ENCODE peak calls at places on chromosomes 6 and 20, in ten cellular contexts. F, G, J, I, D, U, E, R, C and A are unnamed samples.

GRCh38 chr6:44254957-44255808 is 2.1 kb downstream of the SLC35B2 start:
- DNase-seq in I (no peak), F (no peak), R (no peak), G (no peak), D (no peak), C (no peak), J (no peak), E (no peak), U (no peak), A (no peak)

GRCh38 chr6:99588618-99589289 is 17.9 kb upstream of the PRDM13 start:
- DNase-seq in G (peak; percentile 72), I (peak; percentile 78), R (peak; percentile 59), U (peak; percentile 72), D (no peak), C (peak; percentile 15), J (no peak), E (peak; percentile 78), F (no peak), A (peak; percentile 81)

GRCh38 chr6:70280462-70280861 is 22.4 kb downstream of the COL9A1 start:
- DNase-seq in E (peak; percentile 21), F (no peak), R (no peak), I (no peak), U (no peak), C (no peak), G (no peak), J (no peak), D (no peak), A (no peak)

GRCh38 chr6:29908710-29909109 is 33.6 kb upstream of the HLA-A start:
- DNase-seq in E (no peak), F (no peak), D (no peak), G (peak; percentile 17), U (no peak), C (no peak), R (no peak), J (no peak), I (no peak), A (no peak)

GRCh38 chr6:20877008-20877937 is 343.0 kb downstream of the CDKAL1 start:
- DNase-seq in F (peak; percentile 95), U (no peak), J (no peak), E (peak; percentile 40), G (peak; percentile 94), C (peak; percentile 93), D (peak; percentile 89), R (peak; percentile 93), I (peak; percentile 69), A (peak; percentile 61)

GRCh38 chr6:151576658-151577057 is 82.8 kb downstream of the CCDC170 start:
- DNase-seq in G (no peak), C (no peak), E (no peak), R (no peak), U (no peak), D (no peak), F (no peak), J (no peak), I (no peak), A (no peak)

GRCh38 chr20:64025826-64026412 is 10.1 kb upstream of the C20orf204 start:
- DNase-seq in E (no peak), F (no peak), G (no peak), I (no peak), D (no peak), R (no peak), U (no peak), J (no peak), C (no peak), A (no peak)

GRCh38 chr20:31907046-31907445 is 36.6 kb downstream of the TTLL9 start:
- DNase-seq in G (no peak), D (no peak), R (no peak), U (no peak), C (no peak), J (no peak), I (no peak), E (no peak), F (no peak), A (no peak)

GRCh38 chr6:24332306-24332705 is 25.6 kb downstream of the DCDC2 start:
- DNase-seq in R (peak; percentile 54), G (no peak), U (no peak), C (no peak), D (no peak), J (no peak), F (no peak), I (no peak), E (no peak), A (no peak)

GRCh38 chr6:10460096-10460495 is 45.2 kb upstream of the TFAP2A start:
- DNase-seq in I (no peak), J (no peak), R (no peak), G (no peak), D (peak; percentile 82), F (no peak), E (no peak), U (no peak), C (no peak), A (no peak)

DNA sequence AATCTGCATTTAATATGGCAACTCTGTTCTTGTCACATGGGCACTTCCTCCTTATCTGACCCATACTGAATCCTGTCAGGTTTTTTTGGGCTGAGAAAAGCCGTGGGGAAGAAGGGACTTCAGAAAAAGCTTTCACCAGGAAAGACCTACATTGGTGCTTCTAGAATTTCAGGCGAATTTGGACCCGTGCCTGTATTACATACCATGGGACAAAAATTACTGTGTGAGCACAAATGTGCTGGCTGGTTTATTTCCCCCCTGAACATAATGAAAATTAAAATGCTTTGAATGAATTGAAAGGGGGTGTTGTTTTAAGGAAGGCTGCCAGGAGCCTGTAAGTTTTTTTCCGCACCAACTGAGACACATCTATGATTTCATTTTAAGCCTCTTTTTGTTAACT is 29.6 kb downstream of the CAP2 start:
- DNase-seq in U (no peak), J (no peak), I (no peak), D (no peak), C (no peak), G (no peak), E (no peak), F (no peak), R (no peak), A (no peak)
- H3K4me1 ChIP-seq in U (no peaks in the 10 kb centered on the region), J (no peaks in the 10 kb centered on the region), I (peaks cover 15% of the 10 kb centered on the region), D (no peaks in the 10 kb centered on the region), C (peaks cover 13% of the 10 kb centered on the region), G (no peaks in the 10 kb centered on the region), E (no peaks in the 10 kb centered on the region), F (peaks cover 6% of the 10 kb centered on the region), R (no peaks in the 10 kb centered on the region), A (no peaks in the 10 kb centered on the region)

DNA sequence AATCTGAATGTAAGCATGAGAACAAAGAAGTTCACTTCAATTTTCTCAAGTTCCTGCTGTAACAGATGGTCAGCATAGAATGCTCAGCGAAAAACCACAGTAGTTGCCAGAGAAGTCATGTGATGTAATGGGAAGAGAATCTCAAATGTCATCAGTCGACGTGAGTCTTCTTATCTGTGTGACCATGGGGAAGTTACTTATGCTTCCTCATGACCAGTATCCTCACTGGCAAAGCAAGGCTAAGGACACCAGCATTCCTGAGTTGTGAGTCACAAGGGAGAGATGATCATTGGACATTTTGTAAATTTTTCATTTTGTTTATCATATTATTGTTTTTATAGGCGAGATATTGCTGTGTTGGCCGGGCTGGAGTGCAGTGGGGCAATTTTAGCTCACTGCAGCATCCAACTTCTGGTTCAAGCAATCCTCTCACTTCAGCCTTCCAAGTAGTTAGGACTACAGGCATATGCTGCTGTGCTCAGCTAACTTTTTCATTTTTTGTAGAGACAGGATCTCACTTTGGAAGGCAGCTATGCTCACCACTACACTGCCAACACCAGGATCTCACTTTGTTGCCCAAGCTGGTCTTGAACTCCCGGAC is 21.9 kb downstream of the SGK1 start:
- DNase-seq in I (peak; percentile 68), E (no peak), D (no peak), U (no peak), J (peak; percentile 79), R (peak; percentile 54), F (peak; percentile 12), C (peak; percentile 45), G (peak; percentile 94), A (no peak)
- TF ChIP-seq POLR2AphosphoS5 in I (no peak), E (no peak), D (no peak), U (peak; percentile 46), J (peak; percentile 49), R (no peak), F (no peak), C (no peak), G (peak; percentile 90), A (peak; percentile 19)

GRCh38 chr20:35013421-35014411 is 58.0 kb downstream of the MYH7B start:
- DNase-seq in E (no peak), I (no peak), D (no peak), F (no peak), G (no peak), R (no peak), C (no peak), U (no peak), J (no peak), A (peak; percentile 23)

GRCh38 chr20:35014537-35014936 is 58.9 kb downstream of the MYH7B start:
- DNase-seq in J (no peak), E (no peak), D (no peak), F (no peak), C (no peak), U (no peak), G (no peak), R (no peak), I (no peak), A (no peak)

GRCh38 chr20:35017099-35017835 is 61.6 kb downstream of the MYH7B start:
- DNase-seq in R (no peak), F (no peak), J (no peak), C (no peak), D (no peak), E (no peak), I (no peak), G (no peak), U (no peak), A (no peak)

GRCh38 chr20:35018578-35019371 is 63.1 kb downstream of the MYH7B start:
- DNase-seq in D (no peak), J (no peak), C (no peak), R (no peak), E (no peak), U (no peak), G (no peak), F (no peak), I (no peak), A (no peak)

DNA sequence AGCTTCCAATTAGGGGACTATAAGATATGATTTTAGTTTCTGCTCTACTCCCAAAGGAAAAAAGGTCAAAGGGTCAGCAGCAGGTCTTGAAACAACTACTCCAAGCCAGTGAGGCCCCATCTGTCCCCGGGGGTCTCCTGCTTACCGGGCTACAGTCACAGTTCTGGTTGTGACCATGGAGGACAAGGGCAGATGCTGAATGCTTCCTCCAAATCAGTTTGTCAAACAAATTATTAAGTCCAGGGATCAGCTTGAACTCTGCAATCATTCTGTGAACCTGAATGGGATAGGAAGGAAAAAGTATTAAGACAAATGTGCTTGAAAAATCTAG is 60.2 kb downstream of the MYH7B start:
- DNase-seq in I (no peak), C (no peak), F (no peak), E (no peak), G (no peak), J (no peak), R (no peak), U (no peak), D (no peak), A (no peak)
- H3K36me3 ChIP-seq in I (peaks cover 86% of the 10 kb centered on the region), C (peaks cover 3% of the 10 kb centered on the region), F (peaks cover 27% of the 10 kb centered on the region), E (no peaks in the 10 kb centered on the region), G (peaks cover 49% of the 10 kb centered on the region), J (peaks cover 90% of the 10 kb centered on the region), R (peaks cover 68% of the 10 kb centered on the region), U (peaks cover 7% of the 10 kb centered on the region), D (peaks cover 21% of the 10 kb centered on the region), A (peaks cover 97% of the 10 kb centered on the region)

DNA sequence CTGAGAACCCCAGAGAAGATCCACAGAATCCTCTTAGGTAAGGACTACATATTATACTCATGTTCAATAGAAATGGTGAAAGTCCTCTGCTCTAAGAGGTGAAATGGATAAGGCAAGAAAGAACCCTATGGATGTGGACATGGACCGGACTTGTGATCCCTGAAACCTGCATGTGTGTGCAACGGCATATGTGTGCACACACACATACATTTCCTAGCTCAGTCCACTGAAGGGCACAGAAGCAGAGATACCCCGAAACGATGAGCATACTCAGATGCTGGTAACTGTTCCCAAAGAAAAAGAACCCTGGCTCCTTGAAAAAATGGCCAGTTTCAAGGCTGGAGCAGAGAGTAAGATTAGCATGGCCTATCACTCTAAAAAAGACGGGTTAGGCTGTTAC is 22.6 kb downstream of the SNX5 start:
- DNase-seq in R (no peak), G (no peak), I (no peak), D (no peak), E (no peak), J (no peak), U (no peak), C (no peak), F (no peak), A (no peak)
- H3K4me1 ChIP-seq in R (peaks cover 6% of the 10 kb centered on the region), G (no peaks in the 10 kb centered on the region), I (no peaks in the 10 kb centered on the region), D (peaks cover 22% of the 10 kb centered on the region), E (no peaks in the 10 kb centered on the region), J (no peaks in the 10 kb centered on the region), U (no peaks in the 10 kb centered on the region), C (peaks cover 7% of the 10 kb centered on the region), F (no peaks in the 10 kb centered on the region), A (no peaks in the 10 kb centered on the region)